ENCODE peak calls at places on chromosomes 7 and 10, in four cellular contexts. I is GOT3; R is substantia nigra; V is CD8-positive, alpha-beta T cell. W is an unnamed sample.

GRCh38 chr7:27169658-27170493 is 4.2 kb downstream of the HOXA10 start:
- DNase-seq in I (no peak), R (no peak), V (no peak), W (no peak)

GRCh38 chr7:2820508-2820934 is 23.6 kb downstream of the GNA12 start:
- DNase-seq in R (no peak), V (no peak), I (peak), W (no peak)

GRCh38 chr7:78437118-78437517 is 638.5 kb downstream of the PHTF2 start:
- DNase-seq in R (no peak), V (no peak), I (no peak), W (no peak)

GRCh38 chr7:139614886-139615285 is 91.4 kb downstream of the CLEC2L start:
- DNase-seq in I (no peak), R (no peak), V (no peak), W (no peak)

GRCh38 chr10:101331960-101332359 is 22.0 kb upstream of the BTRC start:
- DNase-seq in V (no peak), R (no peak), I (no peak), W (no peak)

GRCh38 chr7:768881-769504 is 41.9 kb upstream of the PRKAR1B start:
- DNase-seq in V (no peak), R (no peak), I (no peak), W (no peak)

GRCh38 chr10:17430647-17431355 is 23.6 kb downstream of the ST8SIA6 start:
- DNase-seq in R (peak), V (peak), I (peak), W (peak)

GRCh38 chr7:80449841-80450240 is 62.0 kb downstream of the GNAT3 start:
- DNase-seq in I (no peak), R (no peak), V (no peak), W (no peak)

GRCh38 chr7:84786073-84786472 is 400.8 kb downstream of the SEMA3D start:
- DNase-seq in I (no peak), V (no peak), R (no peak), W (no peak)

GRCh38 chr10:71880425-71881306 is 29.6 kb upstream of the PSAP start:
- DNase-seq in R (peak), V (no peak), I (no peak), W (no peak)

GRCh38 chr10:29063806-29064644 is 224.8 kb upstream of the LYZL1 start:
- DNase-seq in V (no peak), R (no peak), I (no peak), W (no peak)

GRCh38 chr7:80875537-80876120 is 43.2 kb downstream of the SEMA3C start:
- DNase-seq in R (no peak), V (no peak), I (no peak), W (no peak)

GRCh38 chr7:66142334-66142733 is 27.7 kb downstream of the CRCP start:
- DNase-seq in R (no peak), V (no peak), I (no peak), W (no peak)

W was measured in osteocyte.